ENCODE peak calls at places on chromosome 17, in seven cellular contexts. H is uterus; L is CD8-positive, alpha-beta T cell; G is lung; J is cardiac muscle cell; M is IMR-90; N is Panc1. O is an unnamed sample. For H3K4me1 and H3K36me3, the result is how much of the 10 kb centered on the place peaks cover.

GRCh38 chr17:46795379-46795952 is 23.0 kb downstream of the WNT3 start:
- DNase-seq in H (no peak), L (no peak), G (no peak), J (no peak), M (no peak), N (no peak), O (no peak)

GRCh38 chr17:81557276-81558114 is 5.3 kb upstream of the FAAP100 start:
- DNase-seq in H (no peak), L (no peak), G (no peak), J (no peak), M (no peak), N (no peak), O (no peak)

GRCh38 chr17:79047291-79047920 is 23.4 kb downstream of the C1QTNF1 start:
- DNase-seq in H (peak), L (no peak), G (no peak), J (no peak), M (no peak), N (no peak), O (no peak)

GRCh38 chr17:78839762-78840529 is 668 bp downstream of the USP36 start:
- DNase-seq in H (peak), L (peak), G (peak), J (peak), M (peak), N (no peak), O (peak)

GRCh38 chr17:81254955-81255717 is 16.0 kb downstream of the NDUFAF8 start:
- DNase-seq in H (peak), L (no peak), G (peak), J (peak), M (peak), N (no peak), O (peak)

GRCh38 chr17:79829457-79829856 is 9.8 kb downstream of the CBX4 start:
- DNase-seq in H (no peak), L (no peak), G (no peak), J (no peak), M (no peak), N (no peak), O (no peak)

GRCh38 chr17:9907131-9907530 is 2.1 kb upstream of the RCVRN start:
- DNase-seq in H (no peak), L (no peak), G (no peak), J (no peak), M (no peak), N (no peak), O (no peak)

GRCh38 chr17:74877592-74878543 is 5.1 kb upstream of the FDXR start:
- DNase-seq in H (no peak), L (no peak), G (no peak), J (peak), M (no peak), N (no peak), O (peak)

GRCh38 chr17:37430051-37430591 is 23.4 kb downstream of the TADA2A start:
- DNase-seq in H (no peak), L (no peak), G (no peak), J (peak), M (peak), N (no peak), O (no peak)

GRCh38 chr17:81003711-81004335 is 12.2 kb downstream of the CHMP6 start:
- DNase-seq in H (no peak), L (no peak), G (no peak), J (no peak), M (no peak), N (no peak), O (peak)

GRCh38 chr17:8905256-8905778 is 37.8 kb upstream of the PIK3R6 start:
- DNase-seq in H (no peak), L (peak), G (peak), J (no peak), M (no peak), N (no peak), O (no peak)

GRCh38 chr17:19331134-19331533 is 31.4 kb downstream of the B9D1 start:
- DNase-seq in H (peak), L (no peak), G (no peak), J (peak), M (peak), N (no peak), O (no peak)

GRCh38 chr17:1574697-1575471 is 12.3 kb upstream of the PITPNA start:
- DNase-seq in H (no peak), L (no peak), G (no peak), J (no peak), M (no peak), N (no peak), O (no peak)

GRCh38 chr17:78512976-78513375 is 64.2 kb downstream of the DNAH17 start:
- DNase-seq in H (no peak), L (no peak), G (no peak), J (no peak), M (no peak), N (no peak), O (no peak)

GRCh38 chr17:74450231-74450630 is 16.2 kb upstream of the CD300A start:
- DNase-seq in H (no peak), L (no peak), G (no peak), J (no peak), M (no peak), N (no peak), O (no peak)

DNA sequence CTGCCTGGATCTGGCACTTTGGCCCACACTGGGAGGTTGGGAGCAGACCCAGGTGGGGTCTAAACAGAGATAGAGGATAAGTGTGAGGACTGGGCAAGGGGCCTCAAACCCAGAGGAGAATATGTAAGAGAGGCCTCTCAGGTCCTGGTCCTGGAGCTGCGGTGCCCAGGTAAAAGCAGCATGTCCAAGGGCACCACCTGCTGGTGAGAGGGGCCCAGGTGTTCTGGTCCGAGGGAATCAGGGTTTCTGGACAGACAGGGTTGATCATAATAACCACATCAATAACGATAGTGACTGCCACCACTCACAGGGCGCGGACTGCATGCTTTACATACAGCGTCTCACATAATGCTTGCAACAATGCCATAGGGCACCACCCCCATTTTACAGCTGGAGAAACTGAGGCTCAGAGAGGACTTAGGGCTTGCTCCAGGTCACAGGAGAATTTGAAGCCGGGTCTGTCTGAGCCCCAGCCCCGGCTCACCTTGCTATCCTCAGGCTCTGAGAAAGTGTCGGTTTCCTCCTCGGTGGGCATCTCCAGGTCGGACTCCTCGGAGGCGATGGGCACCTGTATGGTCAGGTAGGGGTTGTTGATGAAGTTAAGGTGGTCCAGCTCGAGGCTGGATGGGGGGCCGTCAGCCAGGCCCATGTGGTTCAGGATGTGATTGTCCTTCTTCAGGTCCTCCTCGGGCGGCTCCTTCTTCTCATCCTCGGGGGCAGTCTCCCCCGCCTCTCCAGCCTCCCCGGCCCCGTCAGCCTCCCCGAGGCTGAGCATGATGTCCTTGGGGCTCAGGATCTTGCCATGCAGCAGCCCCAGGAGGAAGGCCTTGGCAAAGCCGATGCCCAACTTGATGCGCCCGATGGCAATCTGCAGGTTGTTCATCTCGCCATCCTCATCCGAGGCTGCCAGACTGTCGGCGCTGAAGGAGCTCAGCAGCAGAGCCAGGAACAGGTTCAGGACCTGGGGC is 19.1 kb upstream of the CD79B start:
- DNase-seq in H (no peak), L (no peak), G (no peak), J (no peak), M (no peak), N (peak), O (peak)
- H3K4me1 ChIP-seq in H (under half), L (under half), G (under half), J (under half), M (under half), N (under half), O (under half)

DNA sequence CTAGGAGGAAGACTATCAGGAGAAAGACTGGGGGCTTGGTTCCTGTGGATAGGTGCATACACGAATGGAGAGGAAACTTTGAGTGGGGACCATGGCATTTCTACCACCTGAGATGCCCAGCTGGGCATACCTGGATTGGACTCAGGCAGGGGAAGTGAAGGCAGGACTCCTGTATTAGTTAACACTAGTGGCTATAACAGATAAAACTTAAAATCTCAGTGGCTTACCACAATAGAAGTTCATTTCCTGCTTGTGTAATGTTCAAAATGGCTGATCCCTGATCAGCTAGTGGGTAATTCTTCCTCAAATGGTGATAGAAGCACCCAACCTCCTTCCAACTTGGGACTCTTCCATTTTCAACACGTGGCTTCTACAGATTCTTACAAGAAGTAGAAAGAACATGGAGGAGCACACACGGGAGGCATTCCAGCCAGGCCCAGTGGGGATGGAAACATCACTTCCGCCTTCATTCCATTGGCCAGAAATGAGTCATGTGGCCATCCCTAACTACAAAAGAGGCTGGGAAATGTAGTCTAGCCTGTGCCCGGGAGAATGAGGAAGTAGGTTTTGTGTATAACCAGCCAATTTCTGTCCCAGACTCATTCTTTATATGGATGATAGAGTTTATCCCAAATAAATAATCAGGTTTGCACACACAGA is 112.1 kb downstream of the UTP18 start:
- DNase-seq in H (no peak), L (no peak), G (peak), J (peak), M (peak), N (no peak), O (peak)
- H3K4me3 ChIP-seq in H (no peak), L (no peak), G (no peak), J (no peak), M (peak), N (no peak), O (peak)

GRCh38 chr17:49829026-49829425 is 18.8 kb downstream of the TAC4 start:
- DNase-seq in H (no peak), L (no peak), G (no peak), J (no peak), M (no peak), N (no peak), O (no peak)
- H3K36me3 ChIP-seq in H (under half), L (under half), G (under half), J (under half), M (under half), N (under half), O (half or more)

GRCh38 chr17:4438162-4438944 is 4.6 kb downstream of the SPNS3 start:
- DNase-seq in H (no peak), L (no peak), G (no peak), J (no peak), M (no peak), N (no peak), O (no peak)

GRCh38 chr17:4436846-4437245 is 3.1 kb downstream of the SPNS3 start:
- DNase-seq in H (no peak), L (no peak), G (no peak), J (no peak), M (no peak), N (no peak), O (no peak)

GRCh38 chr17:4433515-4434031 is at the start of gene SPNS3:
- DNase-seq in H (no peak), L (peak), G (no peak), J (no peak), M (no peak), N (no peak), O (no peak)

GRCh38 chr17:4440021-4440420 is 6.3 kb downstream of the SPNS3 start:
- DNase-seq in H (no peak), L (no peak), G (no peak), J (no peak), M (no peak), N (no peak), O (no peak)

GRCh38 chr17:4436381-4436780 is 2.6 kb downstream of the SPNS3 start:
- DNase-seq in H (no peak), L (no peak), G (no peak), J (no peak), M (no peak), N (no peak), O (no peak)
- H3K4me1 ChIP-seq in H (under half), L (under half), G (under half), J (under half), M (under half), N (under half), O (under half)

GRCh38 chr17:6005939-6006338 is 64.2 kb upstream of the WSCD1 start:
- DNase-seq in H (no peak), L (no peak), G (no peak), J (no peak), M (no peak), N (no peak), O (no peak)
- H3K4me3 ChIP-seq in H (no peak), L (no peak), G (no peak), J (no peak), M (no peak), N (no peak), O (no peak)

GRCh38 chr17:6599364-6599763 is 41.1 kb downstream of the KIAA0753 start:
- DNase-seq in H (no peak), L (no peak), G (no peak), J (no peak), M (peak), N (no peak), O (no peak)

GRCh38 chr17:6596076-6596475 is 39.7 kb upstream of the PITPNM3 start:
- DNase-seq in H (no peak), L (no peak), G (no peak), J (no peak), M (no peak), N (no peak), O (no peak)

GRCh38 chr17:6596941-6597340 is 40.6 kb upstream of the PITPNM3 start:
- DNase-seq in H (no peak), L (no peak), G (no peak), J (no peak), M (no peak), N (no peak), O (no peak)

GRCh38 chr17:6597727-6598126 is 41.4 kb upstream of the PITPNM3 start:
- DNase-seq in H (no peak), L (no peak), G (no peak), J (no peak), M (no peak), N (no peak), O (no peak)

GRCh38 chr17:6596511-6596910 is 40.2 kb upstream of the PITPNM3 start:
- DNase-seq in H (no peak), L (no peak), G (no peak), J (no peak), M (no peak), N (no peak), O (no peak)
- H3K36me3 ChIP-seq in H (under half), L (under half), G (under half), J (half or more), M (under half), N (under half), O (half or more)

O was measured in HAP-1.